ENCODE peak calls at places on chromosomes 2 and 18, in five cellular contexts. I is amniotic stem cell; L is CD8-positive, alpha-beta T cell; B is GM03348; U is activated CD4-positive, alpha-beta T cell treated with anti-CD3 and anti-CD28 coated beads, Interleukin-2, amount 50 U/mL, for 1 hour. K is an unnamed sample.

GRCh38 chr2:157184161-157184910 is 73.2 kb upstream of the GALNT5 start:
- DNase-seq in I (no peak), U (no peak), B (no peak), L (no peak), K (no peak)

GRCh38 chr2:33620-34019 is 12.7 kb downstream of the FAM110C start:
- DNase-seq in L (no peak), B (no peak), I (no peak), U (peak; percentile 26), K (no peak)

GRCh38 chr2:39119732-39120520 is 925 bp downstream of the SOS1 start:
- DNase-seq in U (peak; percentile 62), B (peak; percentile 87), I (no peak), L (peak; percentile 31), K (peak; percentile 29)

GRCh38 chr18:45277870-45278269 is 337.4 kb upstream of the SLC14A2 start:
- DNase-seq in B (no peak), U (no peak), L (no peak), I (no peak), K (peak; percentile 10)

GRCh38 chr18:44520981-44521672 is 159.6 kb upstream of the SETBP1 start:
- DNase-seq in U (no peak), I (no peak), L (no peak), B (no peak), K (no peak)

GRCh38 chr2:138718405-138718804 is 61.8 kb downstream of the NXPH2 start:
- DNase-seq in L (no peak), B (no peak), I (no peak), U (no peak), K (no peak)

GRCh38 chr2:144357623-144358400 is 162.1 kb downstream of the ZEB2 start:
- DNase-seq in B (peak; percentile 84), U (no peak), L (no peak), I (peak; percentile 91), K (no peak)

GRCh38 chr2:223548194-223548593 is 54.0 kb downstream of the SCG2 start:
- DNase-seq in L (no peak), U (no peak), I (no peak), B (no peak), K (no peak)

GRCh38 chr2:120826260-120826648 is 90.6 kb downstream of the GLI2 start:
- DNase-seq in U (no peak), I (no peak), L (no peak), B (no peak), K (no peak)

GRCh38 chr2:1496394-1496821 is 83.1 kb downstream of the TPO start:
- DNase-seq in B (no peak), I (no peak), U (no peak), L (no peak), K (no peak)

GRCh38 chr2:169715379-169716228 is 18.0 kb upstream of the KLHL23 start:
- DNase-seq in I (no peak), L (no peak), U (no peak), B (peak; percentile 32), K (peak; percentile 32)

GRCh38 chr18:70004698-70005097 is 57.0 kb upstream of the CD226 start:
- DNase-seq in I (no peak), L (no peak), U (no peak), B (no peak), K (no peak)